ENCODE peak calls at places on chromosomes 6 and 20, in six cellular contexts. J is tibial artery, Y is NCI-H2081, B is hippocampal formation, G is iris pigment epithelial cell, S is NCI-H748 treated with DMSO at 0.1 percent for 48 hours. U is an unnamed sample.

GRCh38 chr6:152401978-152402377 is 235.2 kb downstream of the SYNE1 start:
- DNase-seq in S (no peak), Y (no peak), J (no peak), G (peak), B (no peak), U (no peak)

GRCh38 chr20:56440346-56441007 is 27.9 kb upstream of the RTF2 start:
- DNase-seq in B (no peak), Y (no peak), J (peak), G (peak), S (no peak), U (peak)

GRCh38 chr6:149896491-149896890 is 1.4 kb downstream of the RAET1E start:
- DNase-seq in S (no peak), Y (no peak), B (no peak), G (peak), J (peak), U (no peak)

GRCh38 chr20:4922186-4922585 is 79.1 kb downstream of the SLC23A2 start:
- DNase-seq in J (no peak), B (no peak), G (no peak), Y (no peak), S (no peak), U (no peak)

GRCh38 chr6:121881974-121882667 is 446.7 kb downstream of the GJA1 start:
- DNase-seq in G (peak), S (no peak), B (no peak), Y (no peak), J (no peak), U (no peak)

GRCh38 chr20:13447385-13448180 is 191.1 kb downstream of the TASP1 start:
- DNase-seq in G (no peak), Y (no peak), S (no peak), B (no peak), J (no peak), U (no peak)

GRCh38 chr6:170243791-170244291 is 47.0 kb downstream of the DLL1 start:
- DNase-seq in G (peak), J (no peak), Y (peak), B (peak), S (peak), U (no peak)

GRCh38 chr6:93183513-93183912 is 235.8 kb downstream of the EPHA7 start:
- DNase-seq in G (no peak), J (no peak), Y (peak), S (peak), B (no peak), U (no peak)

GRCh38 chr6:7108196-7108963 is 619 bp downstream of the RREB1 start:
- DNase-seq in J (peak), B (no peak), G (peak), Y (peak), S (no peak), U (peak)

GRCh38 chr20:54123587-54124180 is 50.1 kb downstream of the CYP24A1 start:
- DNase-seq in Y (no peak), J (no peak), B (no peak), G (peak), S (no peak), U (no peak)